ENCODE peak calls at places on chromosome 2, in eight cellular contexts. G is psoas muscle, X is skeletal muscle cell, C is thoracic aorta, D is T-helper 2 cell, T is AG09309, M is Calu3, R is RCC 7860. I is an unnamed sample.

GRCh38 chr2:9770308-9771100 is 72.8 kb upstream of the TAF1B start:
- DNase-seq in G (peak), X (peak), C (peak), D (peak), T (no peak), M (peak), R (peak), I (peak)

GRCh38 chr2:168075446-168075845 is 171.9 kb downstream of the STK39 start:
- DNase-seq in G (no peak), X (no peak), C (no peak), D (no peak), T (no peak), M (no peak), R (no peak), I (no peak)

GRCh38 chr2:196233808-196234501 is 62.6 kb upstream of the STK17B start:
- DNase-seq in G (no peak), X (no peak), C (no peak), D (peak), T (no peak), M (no peak), R (no peak), I (no peak)

GRCh38 chr2:170530284-170530745 is 184.8 kb upstream of the SP5 start:
- DNase-seq in G (peak), X (peak), C (peak), D (no peak), T (no peak), M (peak), R (peak), I (peak)

GRCh38 chr2:106159867-106160785 is 34.0 kb downstream of the UXS1 start:
- DNase-seq in G (no peak), X (no peak), C (no peak), D (peak), T (no peak), M (no peak), R (no peak), I (no peak)

GRCh38 chr2:221200184-221200839 is 371.8 kb downstream of the EPHA4 start:
- DNase-seq in G (no peak), X (no peak), C (no peak), D (no peak), T (no peak), M (no peak), R (no peak), I (no peak)

GRCh38 chr2:15642334-15643208 is 50.9 kb downstream of the DDX1 start:
- DNase-seq in G (no peak), X (no peak), C (no peak), D (no peak), T (no peak), M (no peak), R (no peak), I (peak)

GRCh38 chr2:241308832-241309500 is 6.5 kb downstream of the HDLBP start:
- DNase-seq in G (no peak), X (no peak), C (no peak), D (no peak), T (no peak), M (no peak), R (no peak), I (no peak)

GRCh38 chr2:1752751-1753150 is 8.4 kb upstream of the PXDN start:
- DNase-seq in G (no peak), X (no peak), C (no peak), D (no peak), T (no peak), M (no peak), R (no peak), I (no peak)

GRCh38 chr2:47079515-47080412 is 75.3 kb downstream of the STPG4 start:
- DNase-seq in G (no peak), X (no peak), C (no peak), D (no peak), T (no peak), M (no peak), R (no peak), I (no peak)

GRCh38 chr2:43376523-43377198 is 150.3 kb upstream of the ZFP36L2 start:
- DNase-seq in G (no peak), X (no peak), C (no peak), D (peak), T (no peak), M (no peak), R (no peak), I (no peak)

GRCh38 chr2:179106342-179107178 is 56.6 kb upstream of the CCDC141 start:
- DNase-seq in G (no peak), X (peak), C (peak), D (peak), T (peak), M (peak), R (peak), I (peak)

GRCh38 chr2:196066794-196067382 is 1.7 kb downstream of the DNAH7 start:
- DNase-seq in G (no peak), X (no peak), C (no peak), D (peak), T (no peak), M (no peak), R (peak), I (peak)

GRCh38 chr2:191302459-191303155 is 57.4 kb downstream of the MYO1B start:
- DNase-seq in G (no peak), X (no peak), C (no peak), D (peak), T (no peak), M (peak), R (no peak), I (peak)

GRCh38 chr2:145123606-145124005 is 603.7 kb upstream of the ZEB2 start:
- DNase-seq in G (peak), X (no peak), C (no peak), D (no peak), T (no peak), M (no peak), R (no peak), I (peak)

GRCh38 chr2:73063472-73063871 is 8.0 kb downstream of the SFXN5 start:
- DNase-seq in G (no peak), X (no peak), C (no peak), D (no peak), T (no peak), M (no peak), R (no peak), I (no peak)

GRCh38 chr2:237686659-237687136 is 59.3 kb downstream of the LRRFIP1 start:
- DNase-seq in G (no peak), X (no peak), C (no peak), D (no peak), T (no peak), M (no peak), R (no peak), I (no peak)

GRCh38 chr2:190846746-190847145 is 33.9 kb upstream of the GLS start:
- DNase-seq in G (no peak), X (no peak), C (no peak), D (no peak), T (no peak), M (no peak), R (peak), I (no peak)

GRCh38 chr2:188588235-188588634 is 296.6 kb downstream of the GULP1 start:
- DNase-seq in G (no peak), X (no peak), C (no peak), D (no peak), T (no peak), M (no peak), R (no peak), I (no peak)

GRCh38 chr2:183125659-183126341 is 1.6 kb downstream of the NUP35 start:
- DNase-seq in G (no peak), X (no peak), C (no peak), D (no peak), T (no peak), M (peak), R (no peak), I (no peak)

GRCh38 chr2:105868060-105868459 is 123.3 kb downstream of the NCK2 start:
- DNase-seq in G (no peak), X (no peak), C (no peak), D (no peak), T (no peak), M (no peak), R (no peak), I (no peak)

GRCh38 chr2:165114345-165114943 is 89.4 kb downstream of the SCN3A start:
- DNase-seq in G (no peak), X (peak), C (no peak), D (no peak), T (no peak), M (peak), R (peak), I (no peak)

GRCh38 chr2:215565897-215566296 is 130.0 kb upstream of the FN1 start:
- DNase-seq in G (no peak), X (no peak), C (no peak), D (no peak), T (no peak), M (no peak), R (peak), I (no peak)

GRCh38 chr2:112972423-112973086 is 5.3 kb upstream of the IL36G start:
- DNase-seq in G (no peak), X (no peak), C (no peak), D (no peak), T (no peak), M (no peak), R (no peak), I (no peak)

GRCh38 chr2:101574622-101575021 is 99.7 kb upstream of the RFX8 start:
- DNase-seq in G (no peak), X (no peak), C (no peak), D (no peak), T (no peak), M (peak), R (no peak), I (no peak)

GRCh38 chr2:144541411-144541810 is 21.5 kb upstream of the ZEB2 start:
- DNase-seq in G (no peak), X (no peak), C (no peak), D (no peak), T (no peak), M (no peak), R (no peak), I (no peak)

GRCh38 chr2:146986161-146986560 is 858.7 kb upstream of the ACVR2A start:
- DNase-seq in G (no peak), X (peak), C (no peak), D (no peak), T (no peak), M (no peak), R (no peak), I (no peak)